ENCODE peak calls at places on chromosomes 11 and 22, in eight cellular contexts. H, D, I, R, Q, F, K and X are unnamed samples.

GRCh38 chr22:49398646-49399045 is 429.0 kb downstream of the BRD1 start:
- DNase-seq in K (no peak), Q (no peak), H (no peak), D (no peak), R (no peak), I (no peak), F (no peak), X (no peak)

GRCh38 chr11:57638811-57639320 is 10.8 kb downstream of the YPEL4 start:
- DNase-seq in F (no peak), H (no peak), K (no peak), Q (no peak), R (no peak), D (no peak), I (no peak), X (peak; percentile 34)

GRCh38 chr22:20989323-20990138 is 7.4 kb downstream of the LZTR1 start:
- DNase-seq in I (no peak), H (no peak), R (no peak), F (no peak), D (no peak), K (no peak), Q (peak; percentile 46), X (no peak)

GRCh38 chr11:114183041-114183511 is 113.1 kb upstream of the NNMT start:
- DNase-seq in R (no peak), F (no peak), D (peak; percentile 37), H (no peak), I (no peak), Q (no peak), K (no peak), X (no peak)

GRCh38 chr22:33335611-33336279 is 277.6 kb upstream of the SYN3 start:
- DNase-seq in I (no peak), Q (no peak), D (no peak), H (no peak), R (peak; percentile 51), K (no peak), F (no peak), X (no peak)

GRCh38 chr22:41380993-41381328 is 781 bp upstream of the TEF start:
- DNase-seq in F (no peak), D (no peak), H (no peak), R (peak; percentile 73), K (no peak), I (no peak), Q (peak; percentile 65), X (peak; percentile 85)

GRCh38 chr11:75262961-75263852 is 22.6 kb downstream of the TPBGL start:
- DNase-seq in R (no peak), F (no peak), K (no peak), Q (no peak), I (no peak), H (no peak), D (no peak), X (peak; percentile 20)

GRCh38 chr11:129190087-129190486 is 2.0 kb downstream of the ARHGAP32 start:
- DNase-seq in H (no peak), F (no peak), K (peak; percentile 2), D (no peak), R (peak; percentile 41), Q (no peak), I (no peak), X (no peak)

GRCh38 chr22:26743149-26743548 is 85.8 kb downstream of the MIAT start:
- DNase-seq in D (no peak), F (no peak), H (no peak), Q (no peak), I (no peak), K (no peak), R (no peak), X (no peak)

GRCh38 chr11:1119282-1120146 is 38.2 kb upstream of the MUC5AC start:
- DNase-seq in K (no peak), F (no peak), I (no peak), D (no peak), R (no peak), Q (no peak), H (no peak), X (peak; percentile 14)

GRCh38 chr11:118364956-118365615 is 5.7 kb downstream of the UBE4A start:
- DNase-seq in K (no peak), Q (no peak), D (no peak), H (no peak), R (no peak), F (no peak), I (no peak), X (no peak)

GRCh38 chr11:57219021-57219627 is 17.9 kb downstream of the APLNR start:
- DNase-seq in Q (no peak), K (no peak), D (no peak), I (no peak), F (no peak), H (no peak), R (no peak), X (no peak)

GRCh38 chr11:3115321-3115720 is 49.8 kb downstream of the OSBPL5 start:
- DNase-seq in Q (no peak), D (no peak), H (no peak), R (no peak), K (no peak), I (no peak), F (no peak), X (no peak)

GRCh38 chr11:93903989-93904388 is 53.6 kb upstream of the VSTM5 start:
- DNase-seq in K (no peak), I (no peak), H (no peak), F (peak; percentile 44), D (no peak), R (no peak), Q (no peak), X (no peak)

GRCh38 chr11:69831985-69832384 is 12.8 kb upstream of the FGF3 start:
- DNase-seq in Q (no peak), R (no peak), H (no peak), F (no peak), K (no peak), I (no peak), D (no peak), X (no peak)

GRCh38 chr11:74311352-74311926 is at the start of gene P4HA3:
- DNase-seq in Q (no peak), R (peak; percentile 66), I (peak; percentile 33), D (peak; percentile 54), F (peak; percentile 60), H (peak; percentile 27), K (peak; percentile 46), X (peak; percentile 79)

GRCh38 chr22:45202333-45203149 is 38.2 kb downstream of the KIAA0930 start:
- DNase-seq in I (no peak), K (peak; percentile 46), F (no peak), D (no peak), H (no peak), R (no peak), Q (peak; percentile 64), X (no peak)

GRCh38 chr11:30333405-30333804 is 10.5 kb downstream of the ARL14EP start:
- DNase-seq in Q (peak; percentile 31), R (no peak), I (no peak), K (peak; percentile 51), H (no peak), F (no peak), D (no peak), X (no peak)

GRCh38 chr11:17673951-17674350 is 45.4 kb upstream of the MYOD1 start:
- DNase-seq in R (no peak), Q (peak; percentile 55), H (no peak), I (no peak), F (no peak), D (no peak), K (no peak), X (no peak)

GRCh38 chr11:115477410-115477809 is 26.8 kb downstream of the CADM1 start:
- DNase-seq in F (no peak), R (no peak), D (no peak), H (no peak), K (no peak), I (no peak), Q (no peak), X (no peak)

GRCh38 chr22:29312218-29313125 is 3.0 kb downstream of the RASL10A start:
- DNase-seq in F (no peak), I (no peak), R (no peak), D (no peak), Q (no peak), H (no peak), K (peak; percentile 36), X (peak; percentile 44)

GRCh38 chr11:94776351-94777321 is 8.5 kb downstream of the AMOTL1 start:
- DNase-seq in F (peak; percentile 94), H (peak; percentile 43), I (no peak), D (no peak), R (no peak), K (no peak), Q (peak; percentile 47), X (peak; percentile 40)